ENCODE peak calls at places on chromosomes 13 and 19, in five cellular contexts. One of them, this sample, is unnamed.

GRCh38 chr19:5470264-5470671 is 15.1 kb downstream of the ZNRF4 start:
- DNase-seq in activated naive CD4-positive, alpha-beta T cell: no peak
- DNase-seq in progenitor cell of endocrine pancreas: peak
- DNase-seq in NCI-H1105: no peak
- DNase-seq in hepatocyte: peak
- DNase-seq in this sample: no peak

GRCh38 chr19:33660426-33661160 is 38.8 kb downstream of the CHST8 start:
- DNase-seq in activated naive CD4-positive, alpha-beta T cell: no peak
- DNase-seq in progenitor cell of endocrine pancreas: no peak
- DNase-seq in NCI-H1105: no peak
- DNase-seq in hepatocyte: no peak
- DNase-seq in this sample: no peak

GRCh38 chr13:32894589-32895001 is 121.6 kb upstream of the KL start:
- DNase-seq in activated naive CD4-positive, alpha-beta T cell: no peak
- DNase-seq in progenitor cell of endocrine pancreas: no peak
- DNase-seq in NCI-H1105: no peak
- DNase-seq in hepatocyte: no peak
- DNase-seq in this sample: no peak

GRCh38 chr13:113933901-113934300 is 40.0 kb downstream of the C13orf46 start:
- DNase-seq in activated naive CD4-positive, alpha-beta T cell: no peak
- DNase-seq in progenitor cell of endocrine pancreas: no peak
- DNase-seq in NCI-H1105: no peak
- DNase-seq in hepatocyte: no peak
- DNase-seq in this sample: no peak

GRCh38 chr13:52128714-52129700 is at the start of gene NEK5:
- DNase-seq in activated naive CD4-positive, alpha-beta T cell: peak
- DNase-seq in progenitor cell of endocrine pancreas: peak
- DNase-seq in NCI-H1105: peak
- DNase-seq in hepatocyte: peak
- DNase-seq in this sample: no peak

GRCh38 chr19:1027020-1027952 is 878 bp downstream of the CNN2 start:
- DNase-seq in activated naive CD4-positive, alpha-beta T cell: no peak
- DNase-seq in progenitor cell of endocrine pancreas: no peak
- DNase-seq in NCI-H1105: no peak
- DNase-seq in hepatocyte: no peak
- DNase-seq in this sample: no peak

GRCh38 chr13:99086149-99086868 is 108.4 kb upstream of the DOCK9 start:
- DNase-seq in activated naive CD4-positive, alpha-beta T cell: peak
- DNase-seq in progenitor cell of endocrine pancreas: peak
- DNase-seq in NCI-H1105: peak
- DNase-seq in hepatocyte: peak
- DNase-seq in this sample: no peak

GRCh38 chr13:89862691-89863036 is 1484.8 kb upstream of the MIR17HG start:
- DNase-seq in activated naive CD4-positive, alpha-beta T cell: no peak
- DNase-seq in progenitor cell of endocrine pancreas: no peak
- DNase-seq in NCI-H1105: no peak
- DNase-seq in hepatocyte: no peak
- DNase-seq in this sample: no peak

GRCh38 chr13:53201454-53202225 is 173.0 kb downstream of the OLFM4 start:
- DNase-seq in activated naive CD4-positive, alpha-beta T cell: no peak
- DNase-seq in progenitor cell of endocrine pancreas: peak
- DNase-seq in NCI-H1105: no peak
- DNase-seq in hepatocyte: peak
- DNase-seq in this sample: no peak